ENCODE peak calls at places on chromosomes 12 and 14, in ten cellular contexts. W is ascending aorta, Y is GM10248, T is MV-4-11, U is brain microvascular endothelial cell, B is cardiac muscle cell, A is natural killer cell, R is kidney, P is H7, D is retina. J is an unnamed sample.

GRCh38 chr12:27081668-27082091 is 698 bp downstream of the C12orf71 start:
- DNase-seq in W (no peak), Y (no peak), T (no peak), U (peak), B (peak), A (no peak), R (no peak), P (peak), D (no peak), J (no peak)

GRCh38 chr14:38254565-38255407 is 1.1 kb downstream of the CLEC14A start:
- DNase-seq in W (no peak), Y (no peak), T (no peak), U (no peak), B (peak), A (no peak), R (no peak), P (peak), D (no peak), J (no peak)

GRCh38 chr12:6700646-6701051 is at the start of gene PIANP:
- DNase-seq in W (no peak), Y (no peak), T (no peak), U (no peak), B (peak), A (peak), R (peak), P (peak), D (peak), J (peak)

GRCh38 chr12:48681738-48682532 is at the start of gene KANSL2:
- DNase-seq in W (peak), Y (peak), T (peak), U (peak), B (peak), A (peak), R (peak), P (peak), D (peak), J (peak)

GRCh38 chr14:42112108-42112507 is 505.4 kb downstream of the LRFN5 start:
- DNase-seq in W (no peak), Y (no peak), T (no peak), U (no peak), B (peak), A (no peak), R (no peak), P (no peak), D (no peak), J (no peak)

GRCh38 chr14:38210168-38210567 is 2.5 kb downstream of the SSTR1 start:
- DNase-seq in W (no peak), Y (no peak), T (no peak), U (no peak), B (peak), A (no peak), R (no peak), P (no peak), D (peak), J (no peak)

GRCh38 chr12:89477633-89478279 is 46.8 kb downstream of the GALNT4 start:
- DNase-seq in W (no peak), Y (no peak), T (no peak), U (no peak), B (no peak), A (no peak), R (no peak), P (no peak), D (no peak), J (no peak)

GRCh38 chr14:23021479-23021878 is 11.5 kb upstream of the C14orf93 start:
- DNase-seq in W (no peak), Y (no peak), T (no peak), U (no peak), B (no peak), A (no peak), R (no peak), P (no peak), D (peak), J (no peak)

GRCh38 chr12:53748072-53748840 is 3.5 kb downstream of the CISTR start:
- DNase-seq in W (no peak), Y (no peak), T (no peak), U (no peak), B (no peak), A (no peak), R (no peak), P (peak), D (peak), J (no peak)

GRCh38 chr12:28602760-28603638 is 412.7 kb downstream of the CCDC91 start:
- DNase-seq in W (no peak), Y (no peak), T (peak), U (no peak), B (peak), A (no peak), R (no peak), P (no peak), D (no peak), J (no peak)

GRCh38 chr12:12327802-12328201 is 22.2 kb downstream of the MANSC1 start:
- DNase-seq in W (no peak), Y (peak), T (peak), U (peak), B (peak), A (no peak), R (no peak), P (peak), D (peak), J (no peak)

GRCh38 chr12:102521662-102522277 is 41.4 kb upstream of the IGF1 start:
- DNase-seq in W (no peak), Y (no peak), T (no peak), U (no peak), B (no peak), A (no peak), R (no peak), P (no peak), D (no peak), J (no peak)

GRCh38 chr14:76381817-76382494 is 6.0 kb downstream of the ESRRB start:
- DNase-seq in W (no peak), Y (no peak), T (no peak), U (no peak), B (no peak), A (no peak), R (no peak), P (no peak), D (no peak), J (no peak)

GRCh38 chr14:94360945-94361565 is 27.3 kb downstream of the SERPINA1 start:
- DNase-seq in W (no peak), Y (no peak), T (no peak), U (no peak), B (no peak), A (no peak), R (no peak), P (peak), D (no peak), J (no peak)

GRCh38 chr14:30317729-30318128 is 241.2 kb upstream of the G2E3 start:
- DNase-seq in W (no peak), Y (no peak), T (no peak), U (no peak), B (no peak), A (no peak), R (no peak), P (no peak), D (peak), J (no peak)

GRCh38 chr14:96201965-96202364 is 2.7 kb upstream of the BDKRB2 start:
- DNase-seq in W (no peak), Y (no peak), T (no peak), U (no peak), B (no peak), A (no peak), R (peak), P (peak), D (no peak), J (no peak)

GRCh38 chr12:68505915-68506314 is 104.8 kb upstream of the RAP1B start:
- DNase-seq in W (no peak), Y (no peak), T (peak), U (no peak), B (peak), A (no peak), R (no peak), P (no peak), D (no peak), J (no peak)

GRCh38 chr12:52844386-52844785 is 4.4 kb downstream of the KRT78 start:
- DNase-seq in W (no peak), Y (no peak), T (no peak), U (no peak), B (no peak), A (no peak), R (peak), P (no peak), D (no peak), J (no peak)

GRCh38 chr14:95500201-95500681 is 16.2 kb downstream of the SYNE3 start:
- DNase-seq in W (no peak), Y (no peak), T (no peak), U (no peak), B (no peak), A (no peak), R (no peak), P (no peak), D (no peak), J (no peak)

GRCh38 chr12:23640754-23641153 is 308.7 kb downstream of the SOX5 start:
- DNase-seq in W (no peak), Y (no peak), T (no peak), U (no peak), B (no peak), A (no peak), R (no peak), P (peak), D (peak), J (no peak)

GRCh38 chr12:75564398-75564797 is 53.0 kb upstream of the KRR1 start:
- DNase-seq in W (no peak), Y (no peak), T (no peak), U (no peak), B (peak), A (no peak), R (no peak), P (no peak), D (no peak), J (no peak)

GRCh38 chr12:75457191-75457590 is 23.4 kb upstream of the GLIPR1 start:
- DNase-seq in W (no peak), Y (no peak), T (peak), U (no peak), B (peak), A (no peak), R (no peak), P (no peak), D (no peak), J (no peak)

GRCh38 chr14:90654831-90655276 is 161.4 kb downstream of the TTC7B start:
- DNase-seq in W (no peak), Y (no peak), T (no peak), U (peak), B (peak), A (no peak), R (no peak), P (no peak), D (no peak), J (no peak)

GRCh38 chr12:24044973-24045703 is 95.7 kb upstream of the SOX5 start:
- DNase-seq in W (no peak), Y (no peak), T (no peak), U (no peak), B (no peak), A (no peak), R (no peak), P (no peak), D (no peak), J (no peak)

GRCh38 chr12:89863332-89863938 is 154.8 kb upstream of the ATP2B1 start:
- DNase-seq in W (no peak), Y (peak), T (no peak), U (no peak), B (no peak), A (peak), R (no peak), P (no peak), D (no peak), J (no peak)

GRCh38 chr12:124568431-124569374 is 1.3 kb upstream of the NCOR2 start:
- DNase-seq in W (peak), Y (peak), T (peak), U (peak), B (peak), A (no peak), R (peak), P (peak), D (peak), J (no peak)

GRCh38 chr12:50246873-50247612 is 36.3 kb downstream of the LIMA1 start:
- DNase-seq in W (peak), Y (peak), T (peak), U (peak), B (peak), A (no peak), R (peak), P (no peak), D (no peak), J (no peak)

GRCh38 chr12:127174881-127175280 is 1092.1 kb upstream of the TMEM132C start:
- DNase-seq in W (no peak), Y (no peak), T (no peak), U (no peak), B (no peak), A (no peak), R (no peak), P (no peak), D (no peak), J (no peak)

GRCh38 chr12:31929140-31929526 is 30.1 kb upstream of the RESF1 start:
- DNase-seq in W (no peak), Y (no peak), T (no peak), U (no peak), B (no peak), A (no peak), R (no peak), P (no peak), D (no peak), J (no peak)

GRCh38 chr12:109085590-109085989 is 7.7 kb downstream of the ALKBH2 start:
- DNase-seq in W (no peak), Y (no peak), T (no peak), U (no peak), B (no peak), A (no peak), R (peak), P (no peak), D (no peak), J (no peak)

GRCh38 chr14:104968153-104968527 is 10.0 kb downstream of the AHNAK2 start:
- DNase-seq in W (no peak), Y (no peak), T (no peak), U (no peak), B (peak), A (no peak), R (peak), P (peak), D (no peak), J (no peak)

GRCh38 chr12:109517619-109518018 is 40.2 kb downstream of the UBE3B start:
- DNase-seq in W (no peak), Y (no peak), T (no peak), U (no peak), B (no peak), A (no peak), R (no peak), P (no peak), D (peak), J (no peak)

GRCh38 chr14:35858521-35859209 is 32.5 kb downstream of the BRMS1L start:
- DNase-seq in W (no peak), Y (no peak), T (no peak), U (peak), B (peak), A (no peak), R (no peak), P (no peak), D (no peak), J (no peak)

GRCh38 chr14:53450871-53451270 is 297.7 kb upstream of the DDHD1 start:
- DNase-seq in W (no peak), Y (no peak), T (no peak), U (peak), B (peak), A (no peak), R (no peak), P (no peak), D (no peak), J (no peak)

J was measured in progenitor cell of endocrine pancreas.